ENCODE peak calls at places on chromosome 14, in seven cellular contexts. B, A, Q, C, N, J and D are unnamed samples.
A peak's percentile ranks its signal among the peaks of the same experiment; 100 is the strongest.

GRCh38 chr14:63510538-63510937 is 32.6 kb downstream of the PPP2R5E start:
- DNase-seq in B (no peak), N (no peak), J (no peak), Q (no peak), C (no peak), A (no peak), D (no peak)

GRCh38 chr14:22882529-22883190 is 362 bp upstream of the REM2 start:
- DNase-seq in J (peak; percentile 93), N (peak; percentile 80), B (no peak), A (peak; percentile 61), C (peak; percentile 82), Q (peak; percentile 14), D (no peak)

GRCh38 chr14:82740547-82740946 is 1206.9 kb upstream of the SEL1L start:
- DNase-seq in Q (no peak), C (no peak), A (no peak), N (no peak), B (no peak), J (no peak), D (no peak)

GRCh38 chr14:54787263-54787662 is 115.4 kb downstream of the GCH1 start:
- DNase-seq in J (peak; percentile 63), Q (no peak), N (no peak), C (peak; percentile 20), B (no peak), A (no peak), D (no peak)

GRCh38 chr14:72498646-72499045 is 395.3 kb downstream of the DPF3 start:
- DNase-seq in A (no peak), C (no peak), Q (no peak), J (no peak), B (no peak), N (no peak), D (no peak)

GRCh38 chr14:64279719-64280668 is 14.2 kb downstream of the ESR2 start:
- DNase-seq in J (peak; percentile 20), A (peak; percentile 25), Q (no peak), C (no peak), N (peak; percentile 46), B (no peak), D (no peak)

GRCh38 chr14:69138189-69138535 is 14.8 kb downstream of the DCAF5 start:
- DNase-seq in N (peak; percentile 92), B (no peak), C (no peak), A (no peak), Q (no peak), J (no peak), D (no peak)

GRCh38 chr14:50527970-50528369 is 4.4 kb downstream of the MAP4K5 start:
- DNase-seq in C (no peak), N (no peak), Q (no peak), B (no peak), J (peak; percentile 18), A (no peak), D (no peak)

GRCh38 chr14:78683206-78683605 is 513.0 kb downstream of the NRXN3 start:
- DNase-seq in B (no peak), A (peak; percentile 25), N (no peak), J (no peak), C (no peak), Q (no peak), D (no peak)

GRCh38 chr14:57078054-57078453 is 190.7 kb downstream of the EXOC5 start:
- DNase-seq in A (no peak), B (no peak), Q (no peak), J (no peak), C (no peak), N (no peak), D (no peak)

GRCh38 chr14:55221186-55221585 is 29.8 kb upstream of the DLGAP5 start:
- DNase-seq in J (no peak), C (no peak), A (no peak), B (no peak), N (peak; percentile 70), Q (no peak), D (no peak)

GRCh38 chr14:92676031-92676430 is 72.4 kb downstream of the LGMN start:
- DNase-seq in Q (no peak), C (no peak), A (no peak), J (no peak), B (no peak), N (no peak), D (no peak)

GRCh38 chr14:74417201-74417600 is 8.8 kb downstream of the SYNDIG1L start:
- DNase-seq in Q (no peak), B (no peak), A (no peak), N (no peak), C (no peak), J (no peak), D (no peak)

GRCh38 chr14:100708349-100709217 is 18.1 kb upstream of the DLK1 start:
- DNase-seq in Q (no peak), J (peak; percentile 78), N (no peak), B (no peak), A (peak; percentile 86), C (peak; percentile 87), D (no peak)

GRCh38 chr14:62017651-62018230 is 255.5 kb downstream of the SNAPC1 start:
- DNase-seq in J (no peak), Q (no peak), C (no peak), B (no peak), A (no peak), N (peak; percentile 31), D (no peak)

GRCh38 chr14:90816686-90817436 is 631 bp upstream of the TTC7B start:
- DNase-seq in B (no peak), A (no peak), N (no peak), C (peak; percentile 32), J (no peak), Q (no peak), D (no peak)

GRCh38 chr14:106318700-106319099 is 792.3 kb downstream of the TMEM121 start:
- DNase-seq in Q (no peak), A (no peak), N (no peak), J (peak; percentile 36), C (no peak), B (peak; percentile 29), D (no peak)

GRCh38 chr14:105171004-105171673 is 2.6 kb upstream of the JAG2 start:
- DNase-seq in J (peak; percentile 76), B (no peak), C (no peak), A (no peak), N (no peak), Q (no peak), D (peak; percentile 42)

GRCh38 chr14:30484976-30485375 is 74.0 kb upstream of the G2E3 start:
- DNase-seq in Q (no peak), J (no peak), N (no peak), B (no peak), C (peak; percentile 10), A (no peak), D (no peak)

GRCh38 chr14:35339761-35340406 is 47.7 kb downstream of the PSMA6 start:
- DNase-seq in B (no peak), N (no peak), A (no peak), C (no peak), J (no peak), Q (no peak), D (no peak)

GRCh38 chr14:105760691-105761344 is 234.4 kb downstream of the TMEM121 start:
- DNase-seq in A (no peak), B (no peak), N (no peak), C (no peak), Q (no peak), J (no peak), D (no peak)

GRCh38 chr14:66503532-66503931 is 4.4 kb upstream of the GPHN start:
- DNase-seq in A (no peak), N (peak; percentile 70), J (no peak), C (no peak), Q (no peak), B (no peak), D (no peak)

GRCh38 chr14:72315720-72316119 is 383.5 kb downstream of the RGS6 start:
- DNase-seq in J (no peak), A (no peak), N (no peak), C (no peak), Q (no peak), B (no peak), D (no peak)

GRCh38 chr14:74035556-74035955 is 16.4 kb downstream of the BBOF1 start:
- DNase-seq in N (peak; percentile 44), B (no peak), C (no peak), A (no peak), Q (no peak), J (no peak), D (no peak)

GRCh38 chr14:94307410-94307992 is 14.4 kb upstream of the SERPINA10 start:
- DNase-seq in J (no peak), B (no peak), A (no peak), Q (no peak), C (peak; percentile 66), N (peak; percentile 24), D (no peak)

GRCh38 chr14:94481468-94482131 is 5.6 kb upstream of the SERPINA9 start:
- DNase-seq in C (no peak), A (no peak), B (no peak), J (no peak), Q (no peak), N (peak; percentile 52), D (no peak)

GRCh38 chr14:26839481-26839880 is 241.6 kb upstream of the NOVA1 start:
- DNase-seq in B (no peak), C (no peak), A (no peak), J (peak; percentile 17), Q (no peak), N (peak; percentile 15), D (no peak)

GRCh38 chr14:33657478-33657877 is 293.4 kb downstream of the EGLN3 start:
- DNase-seq in C (no peak), A (no peak), N (peak; percentile 21), B (no peak), Q (no peak), J (no peak), D (no peak)